ENCODE peak calls at places on chromosomes 3 and 15, in five cellular contexts. U is GM12878, A is HCT116, Y is K562, W is H1. F is an unnamed sample.

GRCh38 chr3:135034881-135035440 is 239.9 kb downstream of the EPHB1 start:
- DNase-seq in A (no peak), Y (no peak), U (no peak), W (no peak), F (no peak)

GRCh38 chr15:96327155-96327741 is 3.3 kb upstream of the NR2F2 start:
- DNase-seq in Y (peak), U (peak), A (peak), W (no peak), F (peak)

GRCh38 chr3:64160000-64160690 is 65.1 kb downstream of the PRICKLE2 start:
- DNase-seq in W (no peak), U (no peak), A (no peak), Y (no peak), F (no peak)

GRCh38 chr3:34185301-34185700 is 386.9 kb downstream of the PDCD6IP start:
- DNase-seq in A (no peak), W (no peak), U (no peak), Y (no peak), F (no peak)

GRCh38 chr15:68114356-68114755 is 60.2 kb downstream of the PIAS1 start:
- DNase-seq in W (no peak), U (no peak), A (no peak), Y (no peak), F (no peak)

GRCh38 chr3:23810342-23811116 is 4.8 kb downstream of the UBE2E1 start:
- DNase-seq in Y (peak), U (no peak), A (no peak), W (peak), F (peak)

GRCh38 chr3:50192689-50193141 is 1.3 kb downstream of the GNAT1 start:
- DNase-seq in U (peak), A (peak), W (peak), Y (peak), F (peak)

GRCh38 chr15:50046868-50047267 is 72.2 kb downstream of the ATP8B4 start:
- DNase-seq in Y (no peak), A (no peak), W (no peak), U (no peak), F (no peak)

GRCh38 chr15:52737720-52738119 is 52.4 kb downstream of the ONECUT1 start:
- DNase-seq in Y (no peak), W (no peak), A (no peak), U (no peak), F (no peak)

DNA sequence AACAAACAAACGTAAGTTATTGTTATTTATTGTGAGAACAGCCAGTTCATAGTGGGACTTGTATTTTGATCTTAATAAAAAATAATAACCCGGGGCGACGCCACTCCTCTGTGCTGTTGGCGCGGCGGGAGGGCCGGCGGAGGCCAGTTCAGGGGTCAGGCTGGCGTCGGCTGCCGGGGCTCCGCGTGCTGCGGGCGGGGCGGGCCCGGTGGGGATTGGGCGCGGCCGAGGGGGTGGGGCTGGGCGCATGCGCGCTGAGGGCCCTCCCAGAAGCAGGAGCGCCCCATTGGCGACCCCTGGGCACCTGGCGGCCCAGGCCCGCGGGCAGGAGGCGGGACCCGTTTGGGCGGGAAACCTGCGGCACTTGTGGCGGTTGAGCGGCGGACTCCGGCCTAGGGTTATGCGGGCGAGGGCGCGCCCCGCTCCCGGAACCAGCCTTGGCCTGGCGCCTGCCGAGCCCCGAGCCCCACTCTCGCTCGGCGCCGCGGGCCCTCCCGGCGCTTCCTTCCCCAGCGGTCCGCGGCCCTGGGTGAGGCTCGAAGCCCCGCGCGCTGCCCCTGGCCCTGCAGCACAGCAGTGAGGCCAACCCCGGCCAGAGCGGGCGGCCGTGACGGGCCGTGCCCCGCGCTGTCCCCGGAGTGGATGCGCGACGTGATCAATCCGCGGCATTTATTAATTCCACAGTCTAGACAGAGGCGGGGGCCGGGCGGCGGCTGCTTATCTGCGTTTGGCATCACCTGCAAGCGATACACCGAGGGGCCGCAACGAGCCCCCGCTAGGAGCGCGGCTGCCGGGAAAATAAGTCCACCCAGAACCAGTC is 6.0 kb downstream of the ISL2 start:
- DNase-seq in W (no peak), Y (no peak), A (no peak), U (no peak), F (no peak)
- TF ChIP-seq EZH2 in W (peak), Y (no peak), A (no peak), U (no peak), F (no peak)

DNA sequence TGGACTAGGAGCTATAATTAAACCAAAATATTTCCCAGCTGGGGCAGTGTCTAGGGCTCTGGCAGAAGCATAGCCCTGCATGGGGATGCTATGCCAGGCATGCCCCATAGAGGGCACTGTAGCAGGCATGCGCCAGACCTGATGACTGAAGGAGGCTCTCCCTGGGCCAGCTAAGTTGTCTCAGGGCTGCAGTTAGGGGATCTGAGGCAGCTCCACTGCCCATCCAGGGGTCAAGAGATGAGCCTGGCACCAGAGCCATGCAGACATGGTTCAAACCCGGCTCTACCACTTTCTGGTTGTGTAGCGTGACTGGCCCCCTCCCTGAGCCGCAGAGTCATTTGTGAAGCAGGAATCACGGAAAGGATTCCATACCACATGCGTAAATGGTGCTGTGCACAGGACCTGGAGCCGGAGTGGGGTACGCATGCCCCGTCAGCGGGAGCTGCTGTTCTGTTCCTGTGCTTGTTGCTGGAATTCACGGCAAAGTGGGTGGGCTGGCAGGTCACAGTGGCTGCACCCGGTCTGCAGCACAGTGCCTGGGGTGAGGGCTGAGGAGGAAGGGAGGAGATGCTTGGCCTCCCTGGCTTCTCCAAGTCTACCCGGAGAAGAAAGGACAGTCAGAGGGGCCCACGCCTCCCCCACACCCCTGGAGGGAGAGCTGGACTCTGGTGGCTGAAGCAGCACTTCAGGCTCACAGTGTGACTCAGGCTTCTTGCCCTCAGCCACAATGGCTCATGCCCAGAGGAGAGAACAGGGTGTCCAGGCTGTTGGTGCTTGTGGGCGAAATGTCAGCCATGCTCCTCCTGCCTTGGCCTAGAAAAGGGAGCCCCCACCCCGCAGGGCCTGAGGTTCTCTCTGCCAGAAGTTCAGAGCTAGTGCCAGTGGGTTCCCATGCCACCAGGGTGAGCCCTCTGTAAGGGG is 43.1 kb downstream of the DNASE1L3 start:
- DNase-seq in U (no peak), A (no peak), W (no peak), Y (peak), F (no peak)
- TF ChIP-seq CEBPB in U (no peak), A (no peak), W (no peak), Y (no peak), F (no peak)

GRCh38 chr3:71504250-71505036 is 79.1 kb downstream of the FOXP1 start:
- DNase-seq in Y (peak), U (no peak), W (no peak), A (peak), F (no peak)
- H3K4me2 ChIP-seq in Y (peak), U (no peak), W (no peak), A (peak), F (no peak)

DNA sequence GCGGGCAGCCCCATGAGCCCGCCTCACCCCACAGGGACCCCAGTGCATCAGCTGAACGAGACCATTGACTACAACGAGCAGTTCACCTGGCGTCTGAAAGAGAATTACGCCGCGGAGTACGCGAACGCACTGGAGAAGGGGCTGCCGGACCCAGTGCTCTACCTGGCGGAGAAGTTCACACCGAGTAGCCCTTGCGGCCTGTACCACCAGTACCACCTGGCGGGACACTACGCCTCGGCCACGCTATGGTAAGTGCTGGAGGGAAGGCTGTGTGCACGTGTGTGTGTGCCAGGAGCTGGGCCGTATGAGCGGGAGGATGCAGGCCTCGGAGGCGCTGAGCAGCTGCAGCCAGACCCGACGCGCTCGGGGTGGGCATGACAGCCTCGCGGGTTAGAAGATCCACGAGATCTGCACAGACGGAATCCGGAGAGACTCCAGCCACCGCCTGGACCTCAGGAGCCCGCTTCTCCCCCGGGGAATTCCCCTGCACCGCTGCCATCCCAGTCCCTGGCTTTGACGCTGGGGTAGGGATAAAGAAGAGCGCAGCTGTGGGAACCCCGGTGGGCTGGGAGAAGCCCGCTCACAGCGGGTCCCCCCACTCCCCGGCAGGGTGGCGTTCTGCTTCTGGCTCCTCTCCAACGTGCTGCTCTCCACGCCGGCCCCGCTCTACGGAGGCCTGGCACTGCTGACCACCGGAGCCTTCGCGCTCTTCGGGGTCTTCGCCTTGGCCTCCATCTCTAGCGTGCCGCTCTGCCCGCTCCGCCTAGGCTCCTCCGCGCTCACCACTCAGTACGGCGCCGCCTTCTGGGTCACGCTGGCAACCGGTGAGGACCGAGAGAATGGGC is 2.6 kb downstream of the DUOXA2 start:
- DNase-seq in A (no peak), U (no peak), Y (no peak), W (no peak), F (no peak)
- TF ChIP-seq EZH2 in A (no peak), U (no peak), Y (no peak), W (peak), F (no peak)

DNA sequence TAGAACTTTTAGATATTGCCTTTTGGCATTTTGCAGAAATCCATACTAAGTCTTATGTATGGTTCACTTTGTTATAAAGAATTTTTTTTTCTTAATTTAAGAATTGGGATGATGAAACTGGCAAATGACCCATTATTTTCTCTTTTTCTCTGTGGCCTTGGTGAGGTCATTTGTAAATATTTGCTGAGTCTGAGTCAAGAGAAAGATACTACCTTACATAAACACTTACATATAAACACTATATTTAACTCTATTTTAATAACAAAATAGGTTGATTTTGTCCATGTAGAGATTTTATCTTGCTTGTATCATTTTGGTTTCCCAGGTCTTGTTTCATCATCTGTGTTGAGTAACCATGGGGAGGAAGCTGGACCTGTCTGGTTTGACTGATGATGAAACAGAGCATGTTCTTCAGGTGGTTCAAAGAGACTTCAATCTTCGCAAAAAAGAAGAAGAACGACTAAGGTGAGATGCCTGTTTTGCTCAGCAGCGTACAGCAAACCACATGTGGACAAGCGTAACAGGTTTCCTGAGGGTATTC is 91.1 kb downstream of the MYRIP start:
- DNase-seq in A (no peak), W (no peak), Y (no peak), U (no peak), F (peak)
- TF ChIP-seq CEBPB in A (no peak), W (no peak), Y (no peak), U (no peak), F (peak)

DNA sequence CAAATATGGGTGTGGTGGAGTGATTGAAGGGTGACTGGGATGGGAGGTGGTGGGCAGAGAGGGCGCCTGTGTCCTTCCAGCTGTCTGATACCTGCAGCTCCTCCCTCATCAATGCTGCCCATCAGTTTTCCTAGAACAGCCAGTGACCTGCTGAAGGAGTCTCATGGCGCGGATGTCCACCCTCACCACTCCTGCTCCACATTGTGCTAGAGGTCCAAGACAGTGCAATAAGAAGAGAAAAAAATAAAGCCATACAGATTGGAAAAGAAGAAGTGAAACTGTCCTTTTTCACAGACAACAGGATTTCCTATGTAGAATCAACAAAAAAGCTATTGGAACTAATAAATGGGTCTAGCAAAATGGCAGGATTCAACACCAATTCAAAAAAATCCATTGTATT is 7.4 kb downstream of the ZDHHC19 start:
- DNase-seq in U (no peak), A (no peak), W (no peak), Y (no peak), F (no peak)
- H3K4me2 ChIP-seq in U (no peak), A (no peak), W (no peak), Y (no peak), F (no peak)

F was measured in HepG2.